ENCODE peak calls at places on chromosomes 16 and 17, in five cellular contexts. N is heart right ventricle; D is CD4-positive, CD25-positive, alpha-beta regulatory T cell; C is fibroblast of lung; V is naive thymus-derived CD4-positive, alpha-beta T cell. R is an unnamed sample. For H3K36me3 and H3K27me3, the result is how much of the 10 kb centered on the place peaks cover.

GRCh38 chr16:83722501-83723183 is 85.1 kb upstream of the HSBP1 start:
- DNase-seq in D (no peak), V (no peak), N (no peak), C (no peak), R (no peak)

GRCh38 chr17:76643553-76644148 is at the start of gene ST6GALNAC1:
- DNase-seq in D (peak), C (no peak), V (peak), N (peak), R (no peak)

GRCh38 chr16:85364323-85365040 is 248.6 kb upstream of the GSE1 start:
- DNase-seq in C (no peak), V (no peak), N (no peak), D (no peak), R (no peak)

GRCh38 chr17:2394775-2395191 is 6.1 kb downstream of the MNT start:
- DNase-seq in D (no peak), N (no peak), C (no peak), V (no peak), R (no peak)

GRCh38 chr16:46817961-46818360 is 13.0 kb downstream of the C16orf87 start:
- DNase-seq in V (no peak), C (peak), N (no peak), D (no peak), R (no peak)

GRCh38 chr17:61338000-61338864 is 61.4 kb upstream of the TBX2 start:
- DNase-seq in C (peak), N (peak), V (no peak), D (no peak), R (no peak)

GRCh38 chr17:1002771-1003555 is 6.0 kb downstream of the TIMM22 start:
- DNase-seq in V (no peak), C (peak), D (no peak), N (no peak), R (no peak)

GRCh38 chr16:450800-451512 is 25.5 kb downstream of the RAB11FIP3 start:
- DNase-seq in V (no peak), N (no peak), C (no peak), D (no peak), R (no peak)

GRCh38 chr17:77120866-77121265 is 19.9 kb upstream of the SEC14L1 start:
- DNase-seq in D (no peak), C (no peak), N (no peak), V (no peak), R (no peak)

GRCh38 chr17:70168044-70168978 is 1.0 kb upstream of the KCNJ2 start:
- DNase-seq in C (peak), N (peak), V (no peak), D (no peak), R (peak)

GRCh38 chr16:12162586-12162985 is 186.1 kb downstream of the SNX29 start:
- DNase-seq in C (no peak), V (no peak), D (no peak), N (no peak), R (no peak)

GRCh38 chr17:66347661-66348604 is 45.5 kb downstream of the PRKCA start:
- DNase-seq in N (no peak), C (peak), D (no peak), V (no peak), R (peak)

GRCh38 chr17:42428141-42428944 is 5.3 kb upstream of the CAVIN1 start:
- DNase-seq in V (peak), N (no peak), D (peak), C (peak), R (peak)

DNA sequence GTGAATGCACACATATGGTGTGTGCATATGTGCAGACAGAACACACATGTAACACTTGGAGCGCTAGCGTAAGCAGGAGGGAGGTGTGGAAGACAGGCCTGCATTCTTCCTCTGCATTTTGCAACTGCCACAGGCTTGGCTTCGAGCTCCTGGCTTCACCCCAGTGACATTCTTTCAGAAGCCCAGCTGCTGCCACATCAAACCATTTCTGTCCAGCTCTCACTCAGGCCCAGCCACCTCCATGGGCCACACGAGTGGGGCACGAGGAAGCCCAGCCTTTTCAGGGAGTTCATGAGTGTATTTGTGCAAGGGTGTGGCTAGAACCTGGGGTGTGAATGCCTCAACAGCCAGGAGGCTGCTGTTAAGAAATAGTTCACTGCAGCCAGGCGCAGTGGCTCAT is 18.8 kb downstream of the LGALS3BP start:
- DNase-seq in V (no peak), D (no peak), C (peak), N (no peak), R (no peak)
- H3K36me3 ChIP-seq in V (under half), D (under half), C (under half), N (under half), R (under half)

DNA sequence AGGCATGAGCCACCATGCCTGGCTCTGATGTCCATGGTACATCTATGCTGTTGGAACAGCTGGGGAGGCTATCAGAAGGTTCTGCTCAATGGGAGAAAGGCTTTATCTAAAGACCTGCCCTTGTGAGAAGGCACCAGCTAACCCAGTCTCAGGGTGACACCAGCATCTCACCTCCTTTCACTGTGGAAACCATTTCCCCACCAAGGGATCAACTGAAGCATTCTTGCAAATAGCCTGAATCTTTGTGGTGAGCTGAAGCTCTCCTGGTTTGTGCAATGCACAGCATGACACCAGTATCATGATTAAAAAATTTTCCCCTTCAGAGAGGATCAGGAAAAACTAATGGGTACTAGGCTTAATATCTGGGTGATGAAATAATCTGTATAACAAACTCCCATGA is 5.1 kb downstream of the CCL18 start:
- DNase-seq in N (no peak), D (no peak), C (no peak), V (no peak), R (no peak)
- H3K27me3 ChIP-seq in N (under half), D (under half), C (under half), V (under half), R (under half)

DNA sequence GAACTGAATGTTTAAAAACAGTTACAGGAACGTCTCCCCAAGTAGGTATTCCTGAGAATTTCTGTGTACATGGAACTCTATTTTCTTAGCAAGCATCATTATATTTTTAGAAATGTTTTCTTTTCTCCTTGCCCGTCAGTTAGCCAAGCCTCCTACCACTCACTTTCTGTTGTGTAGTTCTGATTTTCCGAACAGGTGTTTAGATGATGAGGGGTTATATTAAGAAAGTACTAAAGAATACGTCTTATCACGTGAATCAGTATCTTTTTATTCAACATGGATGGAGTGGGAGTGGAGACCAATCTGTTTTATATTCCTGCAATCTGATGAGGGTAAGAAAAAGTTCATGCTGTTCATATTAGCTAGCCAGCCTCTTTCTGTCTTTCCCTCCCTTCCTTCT is 29.4 kb downstream of the MSI2 start:
- DNase-seq in D (no peak), V (no peak), C (no peak), N (no peak), R (no peak)
- H3K4me3 ChIP-seq in D (peak), V (peak), C (no peak), N (no peak), R (no peak)

GRCh38 chr17:38715216-38715943 is 10.3 kb downstream of the MLLT6 start:
- DNase-seq in D (no peak), V (no peak), N (no peak), C (no peak), R (no peak)
- H3K36me3 ChIP-seq in D (half or more), V (half or more), N (half or more), C (under half), R (under half)

DNA sequence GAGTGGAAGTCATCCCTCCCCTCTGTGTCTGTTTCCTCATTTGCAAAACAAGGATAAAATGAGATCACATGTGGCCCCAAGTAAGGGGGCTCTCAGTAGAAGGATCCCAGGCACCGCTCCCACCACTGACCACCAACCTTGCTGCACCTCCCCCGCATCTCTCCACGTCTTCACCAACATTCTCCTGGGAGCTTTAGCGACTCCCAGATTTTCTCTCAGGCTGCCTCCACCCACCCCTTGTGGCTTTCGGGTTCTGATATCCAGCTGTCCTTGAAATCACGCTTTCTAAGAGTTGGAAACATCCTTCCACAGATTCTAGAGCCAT is 16.4 kb upstream of the NTN1 start:
- DNase-seq in D (no peak), C (no peak), N (no peak), V (no peak), R (no peak)
- H3K27me3 ChIP-seq in D (under half), C (under half), N (half or more), V (under half), R (half or more)

GRCh38 chr16:89200124-89200849 is at the start of gene SLC22A31:
- DNase-seq in D (no peak), V (no peak), N (no peak), C (no peak), R (no peak)
- H3K4me3 ChIP-seq in D (no peak), V (no peak), N (no peak), C (no peak), R (peak)

DNA sequence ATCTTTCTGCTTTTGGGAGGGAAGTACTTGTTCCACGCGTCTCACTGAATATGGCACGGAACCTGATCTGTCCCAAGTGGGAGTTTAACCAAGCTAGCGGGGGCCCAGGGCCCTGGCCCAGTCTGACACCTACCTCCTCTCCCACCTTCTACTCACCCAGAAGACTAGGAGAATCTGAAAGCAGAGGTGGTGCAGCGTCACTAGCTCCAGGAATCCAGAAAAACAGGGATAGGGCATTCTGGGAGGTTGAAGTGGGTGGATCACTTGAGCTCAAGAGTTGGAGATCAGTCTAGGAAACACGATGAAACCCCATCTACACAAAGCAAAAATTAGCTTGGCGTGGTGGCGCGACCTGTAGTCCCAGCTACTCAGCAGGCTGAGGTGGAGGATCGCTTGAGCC is 163.5 kb upstream of the ZNF267 start:
- DNase-seq in V (no peak), C (no peak), D (no peak), N (no peak), R (no peak)
- H3K36me3 ChIP-seq in V (half or more), C (under half), D (under half), N (under half), R (under half)

DNA sequence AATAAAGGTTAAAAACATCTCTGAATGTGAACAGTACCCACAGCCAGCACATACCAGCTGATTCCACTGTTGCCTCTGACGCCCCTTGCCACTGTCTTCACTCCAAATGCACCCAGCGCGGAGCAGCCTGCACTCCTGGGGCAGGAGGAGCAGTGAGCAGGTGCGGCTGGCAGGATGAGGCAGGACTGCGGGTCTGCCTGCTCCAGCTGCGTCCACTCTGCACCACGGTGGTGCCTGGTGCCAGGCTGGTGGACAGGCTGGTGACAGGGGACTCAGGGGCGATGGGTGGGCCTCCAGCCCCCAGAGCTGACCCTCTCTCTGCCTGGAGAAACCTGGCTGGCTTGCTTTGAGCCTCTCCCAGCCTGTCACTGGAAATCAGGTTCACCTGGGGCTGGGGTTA is 9.4 kb downstream of the RAB40B start:
- DNase-seq in V (no peak), N (no peak), C (no peak), D (no peak), R (no peak)
- H3K27me3 ChIP-seq in V (under half), N (under half), C (under half), D (under half), R (under half)

R was measured in A673.